ENCODE peak calls at places on chromosomes 4 and X, in five cellular contexts. O is fibroblast of lung, B is psoas muscle, F is GM20000, K is tibial nerve. N is an unnamed sample.
A peak's percentile ranks its signal among the peaks of the same experiment; 100 is the strongest.

GRCh38 chr4:5863461-5864113 is 29.3 kb downstream of the CRMP1 start:
- DNase-seq in O (peak; percentile 98), B (no peak), F (no peak), K (no peak), N (no peak)

GRCh38 chr4:105808459-105809041 is 86.7 kb upstream of the NPNT start:
- DNase-seq in O (peak; percentile 72), B (no peak), F (no peak), K (no peak), N (no peak)

GRCh38 chr4:40601641-40602040 is 28.0 kb downstream of the RBM47 start:
- DNase-seq in O (no peak), B (no peak), F (no peak), K (no peak), N (no peak)

GRCh38 chr4:26174033-26174432 is 146.8 kb upstream of the RBPJ start:
- DNase-seq in O (no peak), B (no peak), F (no peak), K (no peak), N (no peak)

GRCh38 chrX:3516051-3516541 is 169.6 kb upstream of the MXRA5 start:
- DNase-seq in O (peak; percentile 82), B (no peak), F (no peak), K (no peak), N (no peak)

GRCh38 chr4:159015862-159016261 is 87.0 kb upstream of the RAPGEF2 start:
- DNase-seq in O (no peak), B (no peak), F (no peak), K (no peak), N (no peak)

GRCh38 chr4:107247738-107248137 is 211.6 kb upstream of the DKK2 start:
- DNase-seq in O (peak; percentile 15), B (no peak), F (no peak), K (no peak), N (no peak)

GRCh38 chrX:134431894-134432293 is 28.1 kb upstream of the HPRT1 start:
- DNase-seq in O (peak; percentile 57), B (no peak), F (no peak), K (no peak), N (no peak)

GRCh38 chr4:3685081-3685645 is 81.0 kb upstream of the ADRA2C start:
- DNase-seq in O (no peak), B (peak; percentile 35), F (no peak), K (no peak), N (peak; percentile 5)

GRCh38 chr4:41506071-41506470 is 31.9 kb upstream of the LIMCH1 start:
- DNase-seq in O (peak; percentile 88), B (no peak), F (no peak), K (no peak), N (no peak)

GRCh38 chrX:115531818-115532403 is 29.1 kb upstream of the PLS3 start:
- DNase-seq in O (peak; percentile 51), B (no peak), F (no peak), K (no peak), N (no peak)

GRCh38 chrX:9495496-9495895 is 30.6 kb downstream of the TBL1X start:
- DNase-seq in O (no peak), B (no peak), F (no peak), K (no peak), N (no peak)

GRCh38 chr4:169439244-169439643 is 168.5 kb upstream of the SH3RF1 start:
- DNase-seq in O (peak; percentile 25), B (no peak), F (no peak), K (no peak), N (no peak)

GRCh38 chrX:55057691-55058249 is 17.1 kb upstream of the PAGE2B start:
- DNase-seq in O (peak; percentile 12), B (no peak), F (peak; percentile 25), K (peak; percentile 13), N (peak; percentile 15)

GRCh38 chr4:100168521-100168920 is 21.7 kb downstream of the DDIT4L start:
- DNase-seq in O (peak; percentile 40), B (no peak), F (no peak), K (no peak), N (no peak)

GRCh38 chr4:49032440-49033161 is 46.5 kb downstream of the CWH43 start:
- DNase-seq in O (no peak), B (no peak), F (peak; percentile 7), K (no peak), N (no peak)

GRCh38 chr4:153651961-153652784 is 31.9 kb upstream of the TLR2 start:
- DNase-seq in O (no peak), B (no peak), F (no peak), K (no peak), N (no peak)

GRCh38 chrX:45324941-45325340 is 124.3 kb upstream of the DIPK2B start:
- DNase-seq in O (peak; percentile 68), B (no peak), F (no peak), K (no peak), N (no peak)

GRCh38 chrX:45320191-45320590 is 119.5 kb upstream of the DIPK2B start:
- DNase-seq in O (no peak), B (no peak), F (no peak), K (no peak), N (no peak)

GRCh38 chrX:45322820-45323219 is 122.1 kb upstream of the DIPK2B start:
- DNase-seq in O (peak; percentile 52), B (no peak), F (no peak), K (no peak), N (no peak)

GRCh38 chrX:45323387-45323786 is 122.7 kb upstream of the DIPK2B start:
- DNase-seq in O (no peak), B (no peak), F (no peak), K (no peak), N (no peak)

DNA sequence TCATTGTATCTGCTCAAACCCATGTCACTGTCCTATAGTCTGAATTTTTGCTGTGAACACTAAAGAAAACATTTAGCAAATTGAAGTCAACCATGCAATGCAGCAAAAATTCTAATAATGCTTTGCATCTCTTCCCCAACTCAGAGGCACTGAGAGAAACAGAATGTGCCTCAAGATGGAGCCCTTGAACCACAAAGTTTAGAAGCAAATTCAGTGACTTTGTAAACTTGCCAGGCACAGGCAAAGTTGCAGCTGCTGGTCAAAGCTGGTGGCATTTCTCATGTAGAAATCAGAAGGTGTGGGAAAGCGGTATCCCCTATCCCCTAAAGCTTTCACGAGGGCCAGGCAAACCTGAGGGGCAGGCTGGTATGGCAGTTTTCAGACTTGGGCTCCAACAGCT is 121.7 kb upstream of the DIPK2B start:
- DNase-seq in O (peak; percentile 75), B (no peak), F (no peak), K (peak; percentile 12), N (no peak)
- TF ChIP-seq CTCF in O (peak; percentile 48), B (peak; percentile 47), F (no peak), K (peak; percentile 48), N (no peak)

DNA sequence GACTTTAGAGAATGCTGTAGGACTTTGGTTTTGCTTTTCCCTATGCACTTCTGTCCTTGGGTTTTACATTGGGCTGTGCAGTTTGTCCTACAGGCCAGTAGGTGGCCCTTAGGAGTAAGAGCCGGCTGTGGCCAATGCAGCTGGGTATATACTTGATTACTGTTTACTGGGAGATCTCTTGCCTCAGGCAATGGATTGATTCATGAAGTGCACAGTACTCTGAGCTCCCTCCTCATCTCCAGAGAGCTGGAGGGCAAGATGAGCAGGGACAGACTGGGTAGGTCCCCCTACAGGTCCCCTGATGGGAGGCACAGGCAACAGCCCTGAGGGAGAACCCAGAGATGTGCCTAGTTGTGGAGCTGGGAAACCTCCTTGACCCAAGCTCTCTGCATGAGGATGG is 103.8 kb upstream of the QRFPR start:
- DNase-seq in O (peak; percentile 48), B (no peak), F (peak; percentile 39), K (no peak), N (peak; percentile 36)
- TF ChIP-seq CTCF in O (peak; percentile 96), B (peak; percentile 43), F (peak; percentile 74), K (peak; percentile 11), N (peak; percentile 74)

GRCh38 chrX:68807818-68808217 is 21.0 kb upstream of the EFNB1 start:
- DNase-seq in O (no peak), B (no peak), F (no peak), K (no peak), N (no peak)
- TF ChIP-seq CTCF in O (peak; percentile 16), B (peak; percentile 33), F (no peak), K (peak; percentile 22), N (no peak)

DNA sequence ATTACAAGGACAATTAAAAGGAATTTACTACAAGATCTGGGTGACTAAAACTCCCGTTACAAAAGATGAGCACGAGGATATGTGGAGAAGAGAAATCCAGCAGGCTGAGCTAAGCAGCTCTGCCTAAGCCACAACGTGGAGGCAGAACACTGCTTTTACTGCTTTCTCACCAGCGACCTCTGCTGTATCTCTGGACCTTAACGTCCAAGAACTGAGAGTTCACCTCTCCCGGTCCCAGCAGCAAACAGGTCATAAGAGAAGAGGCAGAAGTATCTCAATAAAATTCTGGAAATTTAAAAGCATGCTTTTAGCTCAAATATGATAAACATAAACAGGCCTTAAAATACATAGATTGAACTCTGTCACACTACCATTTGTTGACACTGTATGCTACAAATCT is 81.0 kb downstream of the ADGRA3 start:
- DNase-seq in O (peak; percentile 63), B (no peak), F (peak; percentile 6), K (no peak), N (peak; percentile 36)
- TF ChIP-seq CTCF in O (peak; percentile 49), B (peak; percentile 44), F (peak; percentile 42), K (no peak), N (no peak)

DNA sequence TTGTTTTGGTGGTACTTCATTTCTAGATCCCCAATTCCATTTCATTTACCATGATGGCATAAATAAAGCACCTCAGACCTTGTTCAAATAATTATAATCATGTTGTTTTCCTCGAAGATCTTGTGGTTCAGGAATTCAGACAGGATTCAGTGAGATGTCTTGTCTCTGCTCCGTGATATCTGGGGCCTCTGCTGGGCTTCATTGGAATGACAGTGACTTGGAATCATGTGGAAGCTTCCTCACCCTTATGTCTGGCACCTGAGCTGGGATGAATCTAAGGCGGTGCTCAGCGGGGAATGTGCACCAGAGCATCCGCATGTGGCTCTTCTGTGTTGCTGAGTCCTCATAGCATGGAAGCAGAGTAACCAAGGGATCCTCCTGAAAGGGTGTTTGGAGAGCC is 132.2 kb downstream of the VEGFC start:
- DNase-seq in O (no peak), B (no peak), F (no peak), K (no peak), N (no peak)
- TF ChIP-seq CTCF in O (no peak), B (no peak), F (no peak), K (no peak), N (no peak)